ENCODE peak calls at places on chromosomes 6 and 20, in five cellular contexts. E is cardiac fibroblast, L is neural progenitor cell, S is fibroblast of pulmonary artery, J is colonic mucosa. D is an unnamed sample.

GRCh38 chr6:149200282-149200936 is 117.1 kb upstream of the TAB2 start:
- DNase-seq in E (no peak), L (no peak), S (no peak), J (no peak), D (no peak)

GRCh38 chr6:25193147-25193864 is 85.9 kb upstream of the CARMIL1 start:
- DNase-seq in E (peak), L (no peak), S (peak), J (no peak), D (peak)

GRCh38 chr20:24771651-24772061 is 177.4 kb upstream of the CST7 start:
- DNase-seq in E (no peak), L (no peak), S (no peak), J (no peak), D (no peak)

GRCh38 chr6:28587011-28587745 is 61.5 kb downstream of the GPX5 start:
- DNase-seq in E (peak), L (peak), S (peak), J (peak), D (no peak)

GRCh38 chr6:118240878-118241528 is 307.1 kb upstream of the PLN start:
- DNase-seq in E (no peak), L (no peak), S (no peak), J (no peak), D (no peak)

GRCh38 chr6:87755697-87756671 is 54.0 kb upstream of the AKIRIN2 start:
- DNase-seq in E (peak), L (no peak), S (peak), J (no peak), D (no peak)

GRCh38 chr6:19035454-19035853 is 648.3 kb downstream of the RNF144B start:
- DNase-seq in E (peak), L (no peak), S (no peak), J (no peak), D (no peak)

GRCh38 chr6:143449731-143450452 is 603 bp downstream of the ADAT2 start:
- DNase-seq in E (peak), L (peak), S (peak), J (peak), D (peak)

GRCh38 chr20:32494498-32495216 is 90.5 kb downstream of the NOL4L start:
- DNase-seq in E (peak), L (no peak), S (peak), J (no peak), D (no peak)

GRCh38 chr6:125586074-125586473 is 163.4 kb upstream of the HEY2 start:
- DNase-seq in E (no peak), L (no peak), S (peak), J (no peak), D (peak)

GRCh38 chr20:419556-420168 is 11.6 kb downstream of the RBCK1 start:
- DNase-seq in E (no peak), L (no peak), S (no peak), J (peak), D (no peak)

GRCh38 chr6:166952122-166952521 is 4.2 kb downstream of the RNASET2 start:
- DNase-seq in E (no peak), L (no peak), S (no peak), J (no peak), D (no peak)

GRCh38 chr6:90445533-90446108 is 141.3 kb downstream of the MAP3K7 start:
- DNase-seq in E (no peak), L (no peak), S (no peak), J (no peak), D (no peak)

GRCh38 chr20:6665161-6665560 is 102.3 kb upstream of the BMP2 start:
- DNase-seq in E (no peak), L (no peak), S (no peak), J (no peak), D (no peak)

GRCh38 chr6:136593748-136594490 is 43.7 kb upstream of the MAP7 start:
- DNase-seq in E (peak), L (no peak), S (peak), J (no peak), D (peak)

GRCh38 chr20:25136643-25137559 is 55.0 kb upstream of the VSX1 start:
- DNase-seq in E (peak), L (no peak), S (peak), J (peak), D (peak)

GRCh38 chr6:57226221-57226620 is 4.1 kb upstream of the RAB23 start:
- DNase-seq in E (no peak), L (peak), S (no peak), J (no peak), D (no peak)

GRCh38 chr20:12977634-12978394 is 31.0 kb upstream of the SPTLC3 start:
- DNase-seq in E (no peak), L (no peak), S (no peak), J (no peak), D (no peak)

GRCh38 chr20:58128635-58129625 is 99.5 kb downstream of the ANKRD60 start:
- DNase-seq in E (no peak), L (no peak), S (no peak), J (no peak), D (no peak)

GRCh38 chr20:2695206-2695983 is 2.8 kb downstream of the EBF4 start:
- DNase-seq in E (no peak), L (no peak), S (no peak), J (peak), D (no peak)

GRCh38 chr6:16948376-16948775 is 153.5 kb upstream of the STMND1 start:
- DNase-seq in E (peak), L (no peak), S (no peak), J (no peak), D (no peak)

GRCh38 chr6:84033523-84034451 is at the start of gene MRAP2:
- DNase-seq in E (peak), L (peak), S (peak), J (peak), D (no peak)
- H3K4me3 ChIP-seq in E (peak), L (peak), S (peak), J (peak), D (peak)

GRCh38 chr6:133948472-133948871 is 4.6 kb upstream of the TBPL1 start:
- DNase-seq in E (no peak), L (no peak), S (no peak), J (no peak), D (no peak)

GRCh38 chr6:133939778-133940667 is 13.0 kb upstream of the TBPL1 start:
- DNase-seq in E (no peak), L (no peak), S (no peak), J (no peak), D (no peak)

GRCh38 chr6:133947302-133947900 is 5.6 kb upstream of the TBPL1 start:
- DNase-seq in E (no peak), L (no peak), S (no peak), J (peak), D (no peak)

GRCh38 chr6:133945158-133945557 is 7.9 kb upstream of the TBPL1 start:
- DNase-seq in E (peak), L (peak), S (peak), J (no peak), D (peak)
- TF ChIP-seq CTCF in E (no peak), L (peak), S (no peak), J (no peak), D (no peak)

DNA sequence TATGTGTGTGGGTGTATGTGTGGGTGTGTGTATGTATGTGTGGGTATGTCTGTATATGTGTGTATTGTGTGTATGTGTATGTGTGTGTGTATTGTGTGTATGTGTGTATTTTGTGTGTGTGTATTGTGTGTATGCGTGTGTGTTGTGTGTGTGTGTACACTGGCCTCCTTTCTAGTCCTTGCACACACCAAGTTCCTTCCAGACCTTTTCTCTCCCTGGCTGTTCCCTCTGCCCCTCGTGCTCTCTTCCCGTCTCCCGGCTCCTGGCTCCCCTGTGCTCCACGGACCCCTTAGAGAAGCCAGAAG is 11.4 kb downstream of the VSTM2L start:
- DNase-seq in E (no peak), L (no peak), S (no peak), J (no peak), D (no peak)
- H3K4me3 ChIP-seq in E (no peak), L (peak), S (no peak), J (no peak), D (no peak)

DNA sequence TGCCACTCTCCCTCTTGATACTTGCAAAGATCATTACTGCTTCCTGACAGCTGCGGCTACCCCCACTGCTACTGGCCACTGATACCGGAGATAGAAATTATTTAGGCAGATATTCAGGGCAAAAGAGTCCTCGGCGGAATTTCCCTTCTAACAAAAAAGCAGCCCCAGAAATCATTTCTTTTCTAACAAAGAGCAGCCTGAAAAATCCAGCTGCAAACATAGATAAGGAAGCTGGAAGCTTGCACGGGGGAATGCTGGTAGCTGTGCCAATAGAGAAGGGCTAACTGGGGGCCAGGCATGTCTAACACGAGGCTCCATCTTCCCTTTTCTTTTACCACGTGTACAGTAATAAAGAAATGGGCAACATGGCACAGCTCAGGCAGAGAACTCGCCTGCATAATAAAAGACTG is 6.2 kb downstream of the TP53RK start:
- DNase-seq in E (peak), L (no peak), S (peak), J (no peak), D (no peak)
- TF ChIP-seq CTCF in E (no peak), L (no peak), S (no peak), J (no peak), D (no peak)

DNA sequence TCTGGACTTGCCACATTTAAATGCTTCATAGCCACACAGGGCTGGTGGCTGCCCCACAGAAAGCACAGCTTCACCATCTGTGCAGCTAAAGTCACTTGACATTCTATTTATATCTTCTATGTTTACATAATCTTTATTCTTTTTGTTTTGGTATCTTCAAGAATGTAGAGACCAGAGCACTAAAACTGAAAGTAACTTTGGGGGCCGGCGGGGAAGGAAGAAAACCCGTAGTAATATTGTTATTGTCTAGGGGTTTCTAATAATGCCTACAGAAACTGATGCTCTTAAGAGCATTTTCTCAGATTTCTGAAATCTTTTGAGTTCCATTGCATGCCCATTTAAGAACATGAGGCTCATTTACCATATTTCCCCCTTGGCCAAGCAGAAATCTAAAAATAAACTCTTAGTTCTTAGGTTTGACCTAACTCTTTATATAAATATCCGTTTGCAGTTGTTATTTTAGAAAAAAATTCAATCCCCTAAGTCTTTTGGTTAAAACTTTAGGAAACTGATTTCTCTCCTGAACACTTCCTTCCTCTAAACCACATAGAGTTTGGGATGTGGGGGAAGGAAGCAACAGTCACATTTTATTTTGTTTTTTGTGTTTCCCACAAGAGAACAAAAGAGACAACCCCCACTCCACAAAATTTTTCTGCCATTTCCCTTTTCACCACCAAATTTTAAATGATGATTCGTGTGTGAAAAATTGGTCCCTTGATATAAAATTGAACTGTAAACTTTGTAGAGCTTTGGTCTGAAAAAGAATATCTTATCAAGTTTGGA is 207.6 kb downstream of the OGFRL1 start:
- DNase-seq in E (peak), L (no peak), S (peak), J (no peak), D (peak)
- H3K4me3 ChIP-seq in E (peak), L (no peak), S (peak), J (no peak), D (no peak)

GRCh38 chr6:41371461-41371991 is 36.1 kb downstream of the NCR2 start:
- DNase-seq in E (peak), L (peak), S (peak), J (peak), D (peak)
- TF ChIP-seq CTCF in E (peak), L (peak), S (peak), J (no peak), D (peak)

GRCh38 chr6:63708631-63709030 is 73.0 kb downstream of the PHF3 start:
- DNase-seq in E (no peak), L (no peak), S (no peak), J (no peak), D (no peak)
- H3K4me3 ChIP-seq in E (no peak), L (no peak), S (no peak), J (no peak), D (no peak)

GRCh38 chr6:1729133-1729751 is 119.5 kb downstream of the FOXC1 start:
- DNase-seq in E (no peak), L (no peak), S (no peak), J (no peak), D (no peak)
- TF ChIP-seq CTCF in E (no peak), L (no peak), S (no peak), J (no peak), D (no peak)